ENCODE peak calls at places on chromosomes 16 and 17, in eight cellular contexts. L is sigmoid colon, H is esophagus muscularis mucosa, K is H1, X is A549, C is GM12878, T is ovary, Z is transverse colon. N is an unnamed sample.

GRCh38 chr17:72683506-72684404 is 408.7 kb downstream of the SLC39A11 start:
- DNase-seq in H (no peak), Z (peak), C (no peak), K (no peak), X (peak), T (no peak), L (no peak), N (peak)

GRCh38 chr17:40857535-40857934 is 9.5 kb downstream of the KRT12 start:
- DNase-seq in X (no peak), T (no peak), L (no peak), K (no peak), H (no peak), Z (no peak), C (no peak), N (no peak)

GRCh38 chr16:89037261-89038152 is 56.1 kb upstream of the ACSF3 start:
- DNase-seq in Z (no peak), L (no peak), K (peak), X (peak), T (no peak), C (no peak), H (no peak), N (no peak)

GRCh38 chr17:44005865-44006580 is 1.6 kb downstream of the NAGS start:
- DNase-seq in K (peak), L (no peak), T (no peak), X (peak), Z (peak), H (no peak), C (no peak), N (peak)

GRCh38 chr17:1561420-1562177 is 993 bp downstream of the PITPNA start:
- DNase-seq in H (no peak), L (no peak), X (no peak), T (no peak), K (peak), C (no peak), Z (no peak), N (no peak)

GRCh38 chr17:77772461-77772897 is 186.0 kb upstream of the TNRC6C start:
- DNase-seq in K (peak), C (no peak), H (no peak), X (peak), Z (peak), T (no peak), L (no peak), N (peak)

GRCh38 chr17:40327244-40327666 is 18.3 kb downstream of the RARA start:
- DNase-seq in K (no peak), C (no peak), H (no peak), Z (no peak), L (no peak), T (peak), X (no peak), N (no peak)

GRCh38 chr16:2090481-2090797 is 42.7 kb downstream of the TSC2 start:
- DNase-seq in C (no peak), Z (peak), K (no peak), T (peak), L (no peak), X (no peak), H (no peak), N (peak)

GRCh38 chr16:67897231-67897630 is 4.2 kb downstream of the PSKH1 start:
- DNase-seq in X (no peak), Z (no peak), C (no peak), H (no peak), L (no peak), T (no peak), K (no peak), N (no peak)

DNA sequence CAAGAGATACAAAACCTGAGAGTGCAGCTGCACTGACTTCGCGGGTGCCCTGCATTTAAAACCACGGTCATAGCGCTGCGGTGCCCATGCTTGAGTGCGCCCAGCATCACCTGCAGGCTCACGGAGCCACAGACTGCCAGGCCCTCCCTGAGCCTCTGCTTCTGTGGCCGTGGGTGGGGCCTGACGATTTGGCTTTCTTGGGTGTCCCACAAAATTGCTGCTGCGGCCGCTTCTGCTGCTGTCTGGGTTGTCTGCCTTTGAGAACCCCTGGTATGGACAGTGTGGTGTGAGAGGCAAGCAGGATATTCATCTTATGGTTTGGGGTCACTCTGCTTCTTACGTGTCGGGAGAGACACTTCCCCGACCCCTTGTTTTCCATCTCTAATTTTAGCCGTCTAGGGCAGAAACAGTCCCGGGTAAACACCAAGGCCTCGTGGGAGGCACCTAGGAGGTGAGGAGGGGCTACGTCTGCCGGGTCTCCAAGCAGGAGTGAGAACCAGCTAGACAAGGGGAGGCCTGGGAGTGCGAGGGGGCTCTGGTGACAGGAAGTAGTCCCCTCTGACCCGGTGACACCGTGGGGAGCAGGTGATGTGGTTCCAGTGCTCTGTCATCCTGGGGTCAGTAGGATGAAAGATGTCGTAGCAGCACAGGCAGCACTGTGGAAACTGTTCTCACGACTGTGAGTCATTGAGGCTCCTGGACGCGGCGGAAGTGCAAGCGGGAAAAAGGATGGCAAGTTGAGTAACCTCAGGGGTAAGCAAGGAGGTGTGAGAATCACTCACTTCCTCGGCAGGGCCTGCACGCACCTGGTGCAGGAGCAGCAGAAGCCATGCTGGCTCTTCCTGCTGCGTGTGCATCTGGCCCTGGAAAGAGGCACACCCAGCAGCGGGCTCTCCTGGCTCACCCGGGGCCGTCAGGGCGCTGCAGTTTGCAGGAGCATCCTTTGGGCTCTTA is 176.3 kb downstream of the RPTOR start:
- DNase-seq in L (no peak), C (no peak), K (no peak), X (peak), Z (peak), H (no peak), T (no peak), N (peak)
- TF ChIP-seq EP300 in L (no peak), C (no peak), K (no peak), X (peak), Z (no peak), H (no peak), T (no peak), N (no peak)

DNA sequence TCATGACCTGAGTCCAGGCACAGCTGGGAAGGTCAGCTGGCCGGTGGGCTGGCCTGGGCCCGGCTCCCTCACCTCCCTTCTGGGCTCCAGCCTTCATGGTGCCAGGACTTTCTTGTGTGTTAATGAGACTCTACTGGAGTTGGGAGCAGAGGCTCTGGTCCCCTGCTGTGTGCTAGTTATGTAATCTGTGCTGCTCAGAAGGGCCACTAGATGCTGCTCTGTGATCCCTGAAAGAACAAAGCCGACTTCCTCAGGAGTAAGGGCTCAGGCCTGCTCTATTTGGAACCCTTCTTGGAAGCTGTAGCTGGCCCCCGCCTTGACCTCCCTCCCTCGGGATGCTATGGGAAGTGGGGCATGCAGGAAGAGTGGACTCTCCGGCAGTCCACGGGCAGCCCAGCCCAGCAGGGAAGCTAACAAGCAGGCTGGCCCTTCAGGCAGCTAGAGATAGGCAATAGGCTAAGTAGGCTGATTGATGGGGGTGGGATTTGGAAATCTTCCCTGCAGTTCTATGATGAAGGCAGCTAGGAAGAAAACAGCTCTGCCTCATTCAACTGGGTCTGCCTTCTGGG is 3.3 kb upstream of the CDK5R1 start:
- DNase-seq in L (peak), K (peak), X (peak), C (no peak), Z (no peak), H (no peak), T (peak), N (peak)
- TF ChIP-seq EP300 in L (no peak), K (no peak), X (no peak), C (no peak), Z (no peak), H (no peak), T (no peak), N (no peak)

GRCh38 chr17:73711184-73711583 is 66.9 kb upstream of the SDK2 start:
- DNase-seq in X (no peak), K (no peak), T (no peak), L (peak), C (peak), H (no peak), Z (no peak), N (no peak)
- TF ChIP-seq EP300 in X (no peak), K (no peak), T (no peak), L (no peak), C (no peak), H (no peak), Z (no peak), N (no peak)

GRCh38 chr17:65022751-65023421 is 33.7 kb downstream of the GNA13 start:
- DNase-seq in C (peak), Z (no peak), T (no peak), L (no peak), X (no peak), H (no peak), K (no peak), N (no peak)
- TF ChIP-seq EP300 in C (peak), Z (no peak), T (no peak), L (no peak), X (no peak), H (no peak), K (no peak), N (no peak)

GRCh38 chr16:50296807-50297206 is 30.5 kb downstream of the ADCY7 start:
- DNase-seq in T (peak), H (no peak), Z (no peak), X (no peak), K (no peak), C (no peak), L (peak), N (no peak)

GRCh38 chr16:50293994-50294855 is 27.9 kb downstream of the ADCY7 start:
- DNase-seq in T (peak), L (no peak), Z (no peak), H (no peak), X (no peak), K (no peak), C (no peak), N (no peak)

GRCh38 chr16:50293041-50293783 is 26.9 kb downstream of the ADCY7 start:
- DNase-seq in H (no peak), C (no peak), X (no peak), T (no peak), Z (no peak), L (no peak), K (no peak), N (no peak)

GRCh38 chr16:50297301-50298074 is 31.1 kb downstream of the ADCY7 start:
- DNase-seq in T (peak), L (peak), C (no peak), X (no peak), Z (peak), K (no peak), H (no peak), N (no peak)

DNA sequence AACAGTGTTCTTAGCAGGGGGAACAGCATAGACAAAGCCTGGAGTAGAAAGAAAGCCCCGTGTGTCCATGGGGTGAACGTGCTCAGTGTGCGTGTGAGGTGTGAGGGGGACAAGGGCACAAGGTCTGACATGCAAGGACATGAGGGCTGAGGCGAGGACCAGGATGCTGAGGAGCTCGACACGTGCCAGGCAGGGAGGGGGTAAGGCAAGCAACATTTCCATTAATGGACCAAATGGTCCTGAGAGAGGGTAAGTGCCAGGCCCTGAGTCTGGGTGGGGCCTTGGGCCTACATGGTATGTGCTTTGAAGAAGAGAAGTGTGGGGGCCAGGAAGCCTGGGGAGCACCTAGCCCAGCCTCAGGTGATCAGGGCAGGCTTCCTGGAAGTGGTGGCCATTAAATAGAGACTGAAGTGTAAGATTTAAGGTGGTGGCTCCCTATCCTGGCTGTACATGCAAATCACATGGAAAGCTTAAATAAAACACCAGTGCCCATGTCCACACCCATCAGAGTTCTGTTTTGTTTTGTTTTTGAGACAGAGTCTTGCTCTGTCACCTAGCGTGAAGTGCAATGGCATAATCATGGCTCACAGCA is 29.3 kb downstream of the ADCY7 start:
- DNase-seq in L (no peak), T (peak), Z (no peak), C (no peak), K (no peak), H (no peak), X (no peak), N (no peak)
- TF ChIP-seq EP300 in L (no peak), T (no peak), Z (no peak), C (no peak), K (no peak), H (no peak), X (no peak), N (no peak)

DNA sequence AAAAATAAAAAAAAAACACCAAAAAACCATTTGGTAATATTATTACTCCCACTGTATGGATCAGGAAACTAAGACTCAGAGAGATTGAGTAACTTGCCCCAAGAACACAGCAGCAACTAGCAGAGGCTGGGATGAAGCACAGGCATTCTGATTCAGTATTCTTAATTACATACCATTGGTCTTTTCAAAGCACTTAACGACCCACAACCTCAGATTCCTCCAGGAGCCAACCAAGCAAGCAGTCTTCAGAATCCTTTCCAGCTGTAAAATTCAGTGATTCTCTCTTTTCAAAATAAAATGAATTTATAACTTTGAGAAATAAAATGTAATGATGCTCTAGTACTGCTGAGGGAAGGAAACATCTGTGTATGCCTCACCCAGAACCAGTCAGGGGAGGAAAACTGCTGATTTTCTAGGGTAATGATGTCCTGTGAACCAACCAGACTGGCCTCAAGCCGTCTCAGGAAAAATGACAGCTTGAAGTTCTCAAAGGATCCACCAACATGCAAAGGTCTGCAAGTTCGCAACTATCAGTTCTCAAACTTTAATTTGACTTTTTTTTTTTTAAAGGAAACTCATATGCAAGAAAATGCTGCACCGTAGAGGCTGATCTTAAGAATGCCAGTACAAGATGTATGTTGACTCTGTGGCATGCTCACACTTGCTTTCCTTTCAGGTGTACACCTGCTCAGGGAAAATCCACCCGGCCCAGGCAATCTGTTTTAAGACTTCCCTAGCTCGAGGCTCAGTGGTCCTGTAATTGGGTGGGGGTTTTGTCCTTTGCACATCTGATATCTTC is 9.0 kb downstream of the CUEDC1 start:
- DNase-seq in X (no peak), T (no peak), K (no peak), L (no peak), Z (no peak), C (no peak), H (no peak), N (no peak)
- TF ChIP-seq EP300 in X (no peak), T (no peak), K (no peak), L (no peak), Z (no peak), C (no peak), H (no peak), N (no peak)

GRCh38 chr17:11948791-11949190 is 48.5 kb downstream of the ZNF18 start:
- DNase-seq in X (peak), T (peak), K (no peak), H (no peak), Z (no peak), C (no peak), L (no peak), N (no peak)
- TF ChIP-seq EP300 in X (no peak), T (no peak), K (no peak), H (no peak), Z (no peak), C (no peak), L (no peak), N (no peak)